ENCODE peak calls at places on chromosomes 6 and 20, in four cellular contexts. D, B, L and T are unnamed samples.

GRCh38 chr20:63314566-63315239 is 21.7 kb downstream of the COL20A1 start:
- DNase-seq in D (no peak), B (no peak), L (no peak), T (no peak)

GRCh38 chr20:15818651-15819071 is 754.6 kb downstream of the KIF16B start:
- DNase-seq in D (no peak), B (no peak), L (no peak), T (peak)

GRCh38 chr20:13638162-13638495 is 603 bp downstream of the TASP1 start:
- DNase-seq in D (no peak), B (no peak), L (peak), T (peak)

GRCh38 chr20:50321797-50322480 is 131.3 kb downstream of the CEBPB start:
- DNase-seq in D (no peak), B (no peak), L (peak), T (no peak)

GRCh38 chr6:127343753-127344659 is 597 bp upstream of the ECHDC1 start:
- DNase-seq in D (no peak), B (no peak), L (peak), T (peak)

GRCh38 chr6:71181565-71181964 is 107.0 kb upstream of the OGFRL1 start:
- DNase-seq in D (no peak), B (no peak), L (peak), T (no peak)

GRCh38 chr6:90004511-90004910 is 110.2 kb downstream of the GJA10 start:
- DNase-seq in D (no peak), B (no peak), L (no peak), T (no peak)

GRCh38 chr20:54642733-54643667 is 167.6 kb downstream of the DOK5 start:
- DNase-seq in D (no peak), B (no peak), L (no peak), T (no peak)

GRCh38 chr6:49001856-49002255 is 461.2 kb downstream of the MMUT start:
- DNase-seq in D (no peak), B (no peak), L (peak), T (peak)

GRCh38 chr6:1609662-1610496 is at the start of gene FOXC1:
- DNase-seq in D (no peak), B (peak), L (peak), T (peak)

GRCh38 chr20:41148956-41149355 is 11.6 kb downstream of the PLCG1 start:
- DNase-seq in D (no peak), B (no peak), L (no peak), T (no peak)

GRCh38 chr20:62366370-62367135 is 559 bp downstream of the LAMA5 start:
- DNase-seq in D (no peak), B (no peak), L (no peak), T (peak)

GRCh38 chr6:692356-692851 is 535 bp downstream of the EXOC2 start:
- DNase-seq in D (peak), B (no peak), L (peak), T (peak)

GRCh38 chr6:159727717-159728440 is 573 bp downstream of the WTAP start:
- DNase-seq in D (peak), B (peak), L (peak), T (peak)

GRCh38 chr6:28742668-28743270 is 181.0 kb downstream of the TRIM27 start:
- DNase-seq in D (no peak), B (no peak), L (no peak), T (peak)

GRCh38 chr6:23659125-23659524 is 466.9 kb upstream of the NRSN1 start:
- DNase-seq in D (no peak), B (no peak), L (peak), T (peak)

GRCh38 chr6:127342296-127342945 is 988 bp downstream of the ECHDC1 start:
- DNase-seq in D (no peak), B (no peak), L (peak), T (peak)

GRCh38 chr6:154352898-154353585 is 3.6 kb downstream of the IPCEF1 start:
- DNase-seq in D (no peak), B (no peak), L (no peak), T (no peak)

GRCh38 chr6:122610690-122611455 is 668 bp downstream of the PKIB start:
- DNase-seq in D (no peak), B (peak), L (peak), T (peak)

GRCh38 chr6:39834278-39834677 is 42.1 kb downstream of the DAAM2 start:
- DNase-seq in D (no peak), B (no peak), L (no peak), T (no peak)

GRCh38 chr20:17108896-17109295 is 117.9 kb upstream of the PCSK2 start:
- DNase-seq in D (no peak), B (no peak), L (peak), T (peak)

GRCh38 chr6:166586424-166587156 is at the start of gene RAMACL:
- DNase-seq in D (no peak), B (no peak), L (no peak), T (no peak)

GRCh38 chr20:9214676-9215075 is 145.8 kb downstream of the PLCB4 start:
- DNase-seq in D (no peak), B (no peak), L (peak), T (no peak)

GRCh38 chr6:121274896-121275295 is 59.4 kb downstream of the TBC1D32 start:
- DNase-seq in D (no peak), B (no peak), L (no peak), T (no peak)

GRCh38 chr6:151502499-151502898 is 8.7 kb downstream of the CCDC170 start:
- DNase-seq in D (no peak), B (no peak), L (no peak), T (no peak)

GRCh38 chr6:26521485-26522391 is 16.4 kb upstream of the HMGN4 start:
- DNase-seq in D (peak), B (peak), L (peak), T (peak)

GRCh38 chr6:106426258-106426657 is 65.7 kb downstream of the CRYBG1 start:
- DNase-seq in D (no peak), B (no peak), L (no peak), T (no peak)

GRCh38 chr20:21323640-21324039 is 20.5 kb downstream of the XRN2 start:
- DNase-seq in D (no peak), B (no peak), L (peak), T (no peak)

GRCh38 chr6:25499851-25500250 is 152.2 kb upstream of the SCGN start:
- DNase-seq in D (no peak), B (no peak), L (no peak), T (peak)

GRCh38 chr20:50420380-50420779 is 89.8 kb upstream of the PTPN1 start:
- DNase-seq in D (no peak), B (no peak), L (no peak), T (no peak)

GRCh38 chr6:683742-684440 is 9.0 kb downstream of the EXOC2 start:
- DNase-seq in D (no peak), B (no peak), L (peak), T (peak)

GRCh38 chr20:60057866-60058807 is 99.9 kb downstream of the CDH26 start:
- DNase-seq in D (no peak), B (no peak), L (no peak), T (peak)

GRCh38 chr6:158654498-158654897 is 4.6 kb downstream of the SYTL3 start:
- DNase-seq in D (no peak), B (no peak), L (peak), T (peak)

GRCh38 chr20:25532971-25533391 is 52.4 kb downstream of the NINL start:
- DNase-seq in D (no peak), B (no peak), L (no peak), T (no peak)

GRCh38 chr20:591941-592340 is 18.2 kb downstream of the TCF15 start:
- DNase-seq in D (no peak), B (peak), L (no peak), T (no peak)